ENCODE peak calls at places on chromosomes 13 and 19, in ten cellular contexts. One of them, this sample, is unnamed.

GRCh38 chr19:17138937-17139598 is 63.5 kb downstream of the MYO9B start:
- DNase-seq in GM12878: no peak
- DNase-seq in K562: no peak
- DNase-seq in transverse colon: no peak
- DNase-seq in stomach: peak
- DNase-seq in H1: no peak
- DNase-seq in sigmoid colon: no peak
- DNase-seq in A549: no peak
- DNase-seq in SK-N-SH: no peak
- DNase-seq in ovary: no peak
- DNase-seq in this sample: no peak

GRCh38 chr13:110305949-110306339 is 1.0 kb downstream of the COL4A1 start:
- DNase-seq in ovary: peak
- DNase-seq in GM12878: no peak
- DNase-seq in stomach: no peak
- DNase-seq in transverse colon: no peak
- DNase-seq in A549: no peak
- DNase-seq in H1: no peak
- DNase-seq in SK-N-SH: no peak
- DNase-seq in sigmoid colon: peak
- DNase-seq in K562: no peak
- DNase-seq in this sample: no peak

GRCh38 chr13:76856141-76856571 is 30.0 kb downstream of the KCTD12 start:
- DNase-seq in ovary: no peak
- DNase-seq in H1: no peak
- DNase-seq in sigmoid colon: no peak
- DNase-seq in A549: no peak
- DNase-seq in GM12878: no peak
- DNase-seq in SK-N-SH: no peak
- DNase-seq in transverse colon: no peak
- DNase-seq in stomach: no peak
- DNase-seq in K562: no peak
- DNase-seq in this sample: no peak

GRCh38 chr13:99800004-99800403 is 171.6 kb downstream of the ZIC5 start:
- DNase-seq in H1: no peak
- DNase-seq in stomach: no peak
- DNase-seq in GM12878: no peak
- DNase-seq in A549: no peak
- DNase-seq in SK-N-SH: no peak
- DNase-seq in K562: peak
- DNase-seq in ovary: no peak
- DNase-seq in sigmoid colon: no peak
- DNase-seq in transverse colon: no peak
- DNase-seq in this sample: no peak

GRCh38 chr19:48715681-48716171 is 3.8 kb downstream of the MAMSTR start:
- DNase-seq in ovary: peak
- DNase-seq in sigmoid colon: peak
- DNase-seq in H1: no peak
- DNase-seq in K562: no peak
- DNase-seq in A549: no peak
- DNase-seq in GM12878: no peak
- DNase-seq in SK-N-SH: no peak
- DNase-seq in transverse colon: peak
- DNase-seq in stomach: no peak
- DNase-seq in this sample: no peak

GRCh38 chr13:59343993-59344780 is 819.5 kb downstream of the DIAPH3 start:
- DNase-seq in GM12878: no peak
- DNase-seq in SK-N-SH: peak
- DNase-seq in A549: no peak
- DNase-seq in ovary: no peak
- DNase-seq in H1: no peak
- DNase-seq in sigmoid colon: no peak
- DNase-seq in transverse colon: no peak
- DNase-seq in K562: no peak
- DNase-seq in stomach: no peak
- DNase-seq in this sample: no peak

GRCh38 chr13:31334547-31334946 is 134.8 kb downstream of the B3GLCT start:
- DNase-seq in sigmoid colon: no peak
- DNase-seq in SK-N-SH: no peak
- DNase-seq in stomach: no peak
- DNase-seq in transverse colon: no peak
- DNase-seq in A549: no peak
- DNase-seq in GM12878: no peak
- DNase-seq in ovary: no peak
- DNase-seq in H1: no peak
- DNase-seq in K562: no peak
- DNase-seq in this sample: no peak

GRCh38 chr13:101915755-101916107 is 463.3 kb downstream of the ITGBL1 start:
- DNase-seq in transverse colon: no peak
- DNase-seq in ovary: no peak
- DNase-seq in stomach: no peak
- DNase-seq in SK-N-SH: no peak
- DNase-seq in H1: no peak
- DNase-seq in GM12878: no peak
- DNase-seq in sigmoid colon: no peak
- DNase-seq in K562: no peak
- DNase-seq in A549: no peak
- DNase-seq in this sample: no peak

GRCh38 chr19:14028901-14029300 is 953 bp downstream of the RLN3 start:
- DNase-seq in sigmoid colon: no peak
- DNase-seq in A549: no peak
- DNase-seq in stomach: no peak
- DNase-seq in SK-N-SH: peak
- DNase-seq in ovary: no peak
- DNase-seq in K562: no peak
- DNase-seq in H1: no peak
- DNase-seq in transverse colon: no peak
- DNase-seq in GM12878: no peak
- DNase-seq in this sample: no peak

GRCh38 chr19:14035706-14036105 is 4.1 kb downstream of the IL27RA start:
- DNase-seq in A549: no peak
- DNase-seq in transverse colon: no peak
- DNase-seq in SK-N-SH: no peak
- DNase-seq in K562: no peak
- DNase-seq in ovary: no peak
- DNase-seq in H1: no peak
- DNase-seq in stomach: no peak
- DNase-seq in sigmoid colon: no peak
- DNase-seq in GM12878: no peak
- DNase-seq in this sample: no peak

GRCh38 chr19:14033946-14034345 is 2.4 kb downstream of the IL27RA start:
- DNase-seq in sigmoid colon: no peak
- DNase-seq in stomach: no peak
- DNase-seq in H1: no peak
- DNase-seq in A549: no peak
- DNase-seq in SK-N-SH: no peak
- DNase-seq in K562: peak
- DNase-seq in transverse colon: no peak
- DNase-seq in ovary: no peak
- DNase-seq in GM12878: no peak
- DNase-seq in this sample: no peak

GRCh38 chr19:14030997-14031718 is 404 bp upstream of the IL27RA start:
- DNase-seq in SK-N-SH: peak
- DNase-seq in sigmoid colon: no peak
- DNase-seq in H1: no peak
- DNase-seq in stomach: no peak
- DNase-seq in GM12878: no peak
- DNase-seq in ovary: no peak
- DNase-seq in K562: no peak
- DNase-seq in transverse colon: no peak
- DNase-seq in A549: no peak
- DNase-seq in this sample: no peak

DNA sequence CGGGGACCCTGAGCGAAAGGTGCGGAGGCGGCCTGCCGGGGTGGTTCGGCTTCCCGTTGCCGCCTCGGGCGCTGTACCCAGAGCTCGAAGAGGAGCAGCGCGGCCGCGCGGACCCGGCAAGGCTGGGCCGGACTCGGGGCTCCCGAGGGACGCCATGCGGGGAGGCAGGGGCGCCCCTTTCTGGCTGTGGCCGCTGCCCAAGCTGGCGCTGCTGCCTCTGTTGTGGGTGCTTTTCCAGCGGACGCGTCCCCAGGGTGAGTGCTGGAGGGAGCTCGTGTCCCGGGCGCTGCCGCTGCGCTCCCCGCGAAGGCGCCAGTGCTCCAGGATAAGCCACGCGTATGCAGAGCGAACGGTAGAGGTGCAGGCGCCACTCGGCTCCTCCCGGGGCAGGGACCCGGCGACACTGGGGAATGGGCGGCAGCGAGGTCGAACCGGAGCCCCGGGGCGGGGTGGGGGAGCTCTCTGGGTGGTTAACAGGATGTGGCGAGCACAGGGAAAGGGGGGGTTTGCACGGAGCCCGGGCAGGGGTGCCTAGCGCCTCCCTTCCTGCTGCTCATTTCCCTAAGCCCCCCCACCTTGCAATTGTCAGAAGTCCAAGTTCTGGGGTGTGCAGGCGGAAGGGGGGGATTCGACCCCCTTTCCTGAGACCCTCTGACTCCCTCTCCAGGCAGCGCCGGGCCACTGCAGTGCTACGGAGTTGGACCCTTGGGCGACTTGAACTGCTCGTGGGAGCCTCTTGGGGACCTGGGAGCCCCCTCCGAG is at the start of gene IL27RA:
- DNase-seq in sigmoid colon: peak
- DNase-seq in transverse colon: peak
- DNase-seq in stomach: peak
- DNase-seq in K562: peak
- DNase-seq in GM12878: peak
- DNase-seq in H1: peak
- DNase-seq in A549: peak
- DNase-seq in SK-N-SH: peak
- DNase-seq in ovary: peak
- DNase-seq in this sample: peak
- TF ChIP-seq EP300 in sigmoid colon: no peak
- TF ChIP-seq EP300 in transverse colon: no peak
- TF ChIP-seq EP300 in stomach: no peak
- TF ChIP-seq EP300 in K562: no peak
- TF ChIP-seq EP300 in GM12878: peak
- TF ChIP-seq EP300 in H1: no peak
- TF ChIP-seq EP300 in A549: no peak
- TF ChIP-seq EP300 in SK-N-SH: no peak
- TF ChIP-seq EP300 in ovary: no peak
- TF ChIP-seq EP300 in this sample: no peak

DNA sequence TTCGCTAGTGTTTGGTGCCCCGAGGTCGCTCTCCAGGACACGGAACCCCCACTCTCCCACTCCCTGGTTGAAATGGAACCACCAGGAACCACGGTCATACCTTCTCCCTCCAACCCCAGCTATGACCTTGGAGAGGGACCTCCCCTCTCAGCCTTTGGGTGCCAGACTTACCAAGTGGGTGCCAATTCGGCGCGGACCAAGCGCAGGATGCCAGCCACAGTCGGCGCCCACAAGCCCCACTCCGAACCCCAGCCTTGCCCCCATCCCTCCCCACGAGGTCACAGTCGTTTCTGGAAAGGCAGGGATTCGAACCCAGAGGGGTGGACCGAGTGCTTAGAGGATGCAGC is 910 bp downstream of the PDE4C start:
- DNase-seq in stomach: no peak
- DNase-seq in transverse colon: no peak
- DNase-seq in H1: no peak
- DNase-seq in A549: no peak
- DNase-seq in sigmoid colon: no peak
- DNase-seq in GM12878: no peak
- DNase-seq in ovary: no peak
- DNase-seq in K562: no peak
- DNase-seq in SK-N-SH: no peak
- DNase-seq in this sample: no peak
- H3K4me3 ChIP-seq in stomach: no peak
- H3K4me3 ChIP-seq in transverse colon: peak
- H3K4me3 ChIP-seq in H1: no peak
- H3K4me3 ChIP-seq in A549: no peak
- H3K4me3 ChIP-seq in sigmoid colon: peak
- H3K4me3 ChIP-seq in GM12878: no peak
- H3K4me3 ChIP-seq in ovary: no peak
- H3K4me3 ChIP-seq in K562: no peak
- H3K4me3 ChIP-seq in SK-N-SH: no peak
- H3K4me3 ChIP-seq in this sample: no peak

DNA sequence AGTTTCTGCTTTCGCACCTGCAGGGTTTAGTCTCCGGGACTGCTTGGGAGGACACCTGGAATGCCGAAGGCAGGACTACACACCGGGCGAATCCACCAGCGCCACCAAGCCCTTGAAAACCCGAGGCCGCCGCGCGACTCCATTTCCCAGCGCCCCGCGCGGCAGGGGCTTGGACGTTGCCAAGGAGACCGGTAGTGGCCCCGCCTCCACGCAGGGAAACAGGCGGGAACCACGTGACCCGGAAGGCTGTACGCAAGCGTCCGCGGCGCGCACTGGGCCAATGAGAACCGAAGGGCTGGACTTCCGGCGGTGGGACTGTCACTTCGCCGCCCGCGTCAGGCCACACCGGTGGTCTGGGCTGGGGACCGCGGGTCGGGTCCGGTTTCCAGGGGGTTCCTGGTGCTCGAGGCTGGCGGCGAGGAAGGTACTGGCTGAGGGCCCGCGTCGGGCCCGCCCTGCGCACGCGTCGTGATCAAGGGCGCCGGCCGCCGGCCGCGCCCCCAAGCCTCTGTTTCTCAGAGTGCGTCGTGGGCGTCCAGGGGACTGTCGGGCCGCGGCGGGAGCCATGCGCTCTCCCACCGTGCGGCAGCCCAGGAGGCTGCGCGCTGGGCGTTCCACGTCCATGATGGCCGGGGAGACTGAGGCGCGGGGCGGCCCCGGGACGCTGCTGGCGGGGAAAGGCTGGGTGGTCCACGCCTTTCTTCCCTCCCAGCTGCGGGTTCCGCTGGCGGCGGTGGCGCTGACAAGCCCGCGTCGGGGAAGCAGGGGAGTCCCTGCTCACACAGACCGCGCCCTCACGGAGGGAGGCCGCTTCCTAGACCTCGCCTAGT is at the start of gene ZNF324:
- DNase-seq in stomach: peak
- DNase-seq in sigmoid colon: peak
- DNase-seq in K562: peak
- DNase-seq in SK-N-SH: peak
- DNase-seq in ovary: peak
- DNase-seq in transverse colon: peak
- DNase-seq in H1: peak
- DNase-seq in GM12878: peak
- DNase-seq in A549: peak
- DNase-seq in this sample: peak
- TF ChIP-seq CTCF in stomach: no peak
- TF ChIP-seq CTCF in sigmoid colon: no peak
- TF ChIP-seq CTCF in K562: peak
- TF ChIP-seq CTCF in SK-N-SH: no peak
- TF ChIP-seq CTCF in ovary: no peak
- TF ChIP-seq CTCF in transverse colon: no peak
- TF ChIP-seq CTCF in H1: no peak
- TF ChIP-seq CTCF in GM12878: no peak
- TF ChIP-seq CTCF in A549: no peak
- TF ChIP-seq CTCF in this sample: peak

DNA sequence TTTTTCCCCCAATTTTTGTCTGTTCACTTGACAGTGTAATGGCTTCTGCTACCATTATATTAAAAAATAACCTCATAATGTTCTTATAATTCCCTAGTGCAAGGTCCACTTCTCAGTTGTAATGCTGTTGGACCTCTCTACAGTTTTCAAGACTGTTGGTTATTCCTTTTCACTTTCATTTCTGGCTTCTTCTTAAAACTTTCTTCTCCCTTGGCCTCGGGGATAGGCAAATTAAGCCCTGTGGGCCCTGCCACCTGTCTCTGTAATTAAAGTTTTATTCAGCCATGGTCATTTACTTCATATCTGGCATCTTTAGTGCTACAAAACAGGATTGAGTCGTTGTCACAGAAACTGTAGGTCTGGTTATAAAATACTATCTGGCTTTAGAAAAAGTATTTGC is 313.5 kb downstream of the KLF12 start:
- DNase-seq in stomach: no peak
- DNase-seq in A549: no peak
- DNase-seq in sigmoid colon: no peak
- DNase-seq in H1: no peak
- DNase-seq in K562: no peak
- DNase-seq in ovary: no peak
- DNase-seq in transverse colon: no peak
- DNase-seq in GM12878: no peak
- DNase-seq in SK-N-SH: no peak
- DNase-seq in this sample: no peak
- TF ChIP-seq EP300 in stomach: no peak
- TF ChIP-seq EP300 in A549: no peak
- TF ChIP-seq EP300 in sigmoid colon: no peak
- TF ChIP-seq EP300 in H1: no peak
- TF ChIP-seq EP300 in K562: no peak
- TF ChIP-seq EP300 in ovary: no peak
- TF ChIP-seq EP300 in transverse colon: no peak
- TF ChIP-seq EP300 in GM12878: no peak
- TF ChIP-seq EP300 in SK-N-SH: no peak
- TF ChIP-seq EP300 in this sample: no peak